ENCODE peak calls at places on chromosomes 11 and 22, in six cellular contexts. One of them, this sample, is unnamed.
A peak's percentile ranks its signal among the peaks of the same experiment; 100 is the strongest.

GRCh38 chr11:57456960-57457642 is 3.2 kb upstream of the RTN4RL2 start:
- DNase-seq in tibial artery: peak; percentile 94
- DNase-seq in activated gamma-delta T cell treated with anti-CD3 and anti-CD28 coated beads, Interleukin-2, amount 50 U/mL, for 16 hours: peak; percentile 66
- DNase-seq in stimulated activated CD8-positive, alpha-beta memory T cell treated with anti-CD3 and anti-CD28 coated beads, Interleukin-7, amount 100 ng/mL, for 24 hours: peak; percentile 60
- DNase-seq in RWPE1: peak; percentile 67
- DNase-seq in ureter: peak; percentile 91
- DNase-seq in this sample: peak; percentile 74

GRCh38 chr11:132249256-132249655 is 878.8 kb downstream of the NTM start:
- DNase-seq in tibial artery: no peak
- DNase-seq in activated gamma-delta T cell treated with anti-CD3 and anti-CD28 coated beads, Interleukin-2, amount 50 U/mL, for 16 hours: no peak
- DNase-seq in stimulated activated CD8-positive, alpha-beta memory T cell treated with anti-CD3 and anti-CD28 coated beads, Interleukin-7, amount 100 ng/mL, for 24 hours: no peak
- DNase-seq in RWPE1: no peak
- DNase-seq in ureter: no peak
- DNase-seq in this sample: no peak

GRCh38 chr11:74720596-74721478 is 10.4 kb downstream of the CHRDL2 start:
- DNase-seq in tibial artery: peak; percentile 82
- DNase-seq in activated gamma-delta T cell treated with anti-CD3 and anti-CD28 coated beads, Interleukin-2, amount 50 U/mL, for 16 hours: no peak
- DNase-seq in stimulated activated CD8-positive, alpha-beta memory T cell treated with anti-CD3 and anti-CD28 coated beads, Interleukin-7, amount 100 ng/mL, for 24 hours: no peak
- DNase-seq in RWPE1: no peak
- DNase-seq in ureter: peak; percentile 82
- DNase-seq in this sample: no peak

GRCh38 chr11:99505319-99505718 is 484.6 kb downstream of the CNTN5 start:
- DNase-seq in tibial artery: no peak
- DNase-seq in activated gamma-delta T cell treated with anti-CD3 and anti-CD28 coated beads, Interleukin-2, amount 50 U/mL, for 16 hours: no peak
- DNase-seq in stimulated activated CD8-positive, alpha-beta memory T cell treated with anti-CD3 and anti-CD28 coated beads, Interleukin-7, amount 100 ng/mL, for 24 hours: no peak
- DNase-seq in RWPE1: peak; percentile 2
- DNase-seq in ureter: no peak
- DNase-seq in this sample: no peak

GRCh38 chr22:49156662-49157285 is 670.9 kb downstream of the BRD1 start:
- DNase-seq in tibial artery: peak; percentile 27
- DNase-seq in activated gamma-delta T cell treated with anti-CD3 and anti-CD28 coated beads, Interleukin-2, amount 50 U/mL, for 16 hours: no peak
- DNase-seq in stimulated activated CD8-positive, alpha-beta memory T cell treated with anti-CD3 and anti-CD28 coated beads, Interleukin-7, amount 100 ng/mL, for 24 hours: no peak
- DNase-seq in RWPE1: no peak
- DNase-seq in ureter: no peak
- DNase-seq in this sample: no peak

GRCh38 chr11:353315-353857 is 15.9 kb upstream of the B4GALNT4 start:
- DNase-seq in tibial artery: peak; percentile 96
- DNase-seq in activated gamma-delta T cell treated with anti-CD3 and anti-CD28 coated beads, Interleukin-2, amount 50 U/mL, for 16 hours: no peak
- DNase-seq in stimulated activated CD8-positive, alpha-beta memory T cell treated with anti-CD3 and anti-CD28 coated beads, Interleukin-7, amount 100 ng/mL, for 24 hours: no peak
- DNase-seq in RWPE1: no peak
- DNase-seq in ureter: peak; percentile 81
- DNase-seq in this sample: no peak

GRCh38 chr11:58133329-58134076 is 8.2 kb upstream of the OR9I1 start:
- DNase-seq in tibial artery: no peak
- DNase-seq in activated gamma-delta T cell treated with anti-CD3 and anti-CD28 coated beads, Interleukin-2, amount 50 U/mL, for 16 hours: no peak
- DNase-seq in stimulated activated CD8-positive, alpha-beta memory T cell treated with anti-CD3 and anti-CD28 coated beads, Interleukin-7, amount 100 ng/mL, for 24 hours: no peak
- DNase-seq in RWPE1: peak; percentile 38
- DNase-seq in ureter: no peak
- DNase-seq in this sample: no peak

GRCh38 chr11:71428861-71429435 is 19.2 kb downstream of the DHCR7 start:
- DNase-seq in tibial artery: peak; percentile 82
- DNase-seq in activated gamma-delta T cell treated with anti-CD3 and anti-CD28 coated beads, Interleukin-2, amount 50 U/mL, for 16 hours: no peak
- DNase-seq in stimulated activated CD8-positive, alpha-beta memory T cell treated with anti-CD3 and anti-CD28 coated beads, Interleukin-7, amount 100 ng/mL, for 24 hours: no peak
- DNase-seq in RWPE1: no peak
- DNase-seq in ureter: no peak
- DNase-seq in this sample: no peak

GRCh38 chr22:41917375-41917905 is 2.6 kb upstream of the SHISA8 start:
- DNase-seq in tibial artery: no peak
- DNase-seq in activated gamma-delta T cell treated with anti-CD3 and anti-CD28 coated beads, Interleukin-2, amount 50 U/mL, for 16 hours: no peak
- DNase-seq in stimulated activated CD8-positive, alpha-beta memory T cell treated with anti-CD3 and anti-CD28 coated beads, Interleukin-7, amount 100 ng/mL, for 24 hours: no peak
- DNase-seq in RWPE1: no peak
- DNase-seq in ureter: no peak
- DNase-seq in this sample: no peak

GRCh38 chr11:17550455-17551346 is 3.6 kb downstream of the OTOG start:
- DNase-seq in tibial artery: no peak
- DNase-seq in activated gamma-delta T cell treated with anti-CD3 and anti-CD28 coated beads, Interleukin-2, amount 50 U/mL, for 16 hours: no peak
- DNase-seq in stimulated activated CD8-positive, alpha-beta memory T cell treated with anti-CD3 and anti-CD28 coated beads, Interleukin-7, amount 100 ng/mL, for 24 hours: no peak
- DNase-seq in RWPE1: peak; percentile 12
- DNase-seq in ureter: no peak
- DNase-seq in this sample: no peak

GRCh38 chr22:48907591-48907990 is 920.1 kb downstream of the BRD1 start:
- DNase-seq in tibial artery: peak; percentile 10
- DNase-seq in activated gamma-delta T cell treated with anti-CD3 and anti-CD28 coated beads, Interleukin-2, amount 50 U/mL, for 16 hours: no peak
- DNase-seq in stimulated activated CD8-positive, alpha-beta memory T cell treated with anti-CD3 and anti-CD28 coated beads, Interleukin-7, amount 100 ng/mL, for 24 hours: no peak
- DNase-seq in RWPE1: no peak
- DNase-seq in ureter: peak; percentile 18
- DNase-seq in this sample: no peak

This sample was measured in activated naive CD8-positive, alpha-beta T cell treated with anti-CD3 and anti-CD28 coated beads for 36 hours.